ENCODE peak calls at places on chromosomes 4 and X, in five cellular contexts. O is fibroblast of pulmonary artery, W is lower lobe of right lung, Y is mucosa of descending colon, Z is nephron progenitor cell. A is an unnamed sample.

GRCh38 chr4:147975325-147975724 is 243.4 kb downstream of the ARHGAP10 start:
- DNase-seq in O (peak; percentile 57), W (no peak), Y (no peak), Z (no peak), A (peak; percentile 20)

GRCh38 chrX:156008915-156009314 is 11.4 kb downstream of the IL9R start:
- DNase-seq in O (no peak), W (no peak), Y (no peak), Z (no peak), A (no peak)

GRCh38 chr4:150583287-150584197 is 1.6 kb downstream of the MAB21L2 start:
- DNase-seq in O (peak; percentile 35), W (peak; percentile 46), Y (no peak), Z (peak; percentile 55), A (no peak)

GRCh38 chr4:173489514-173489913 is 40.5 kb downstream of the HAND2 start:
- DNase-seq in O (peak; percentile 58), W (no peak), Y (no peak), Z (no peak), A (peak; percentile 69)

GRCh38 chr4:79852305-79852730 is 220.7 kb downstream of the ANTXR2 start:
- DNase-seq in O (peak; percentile 81), W (peak; percentile 26), Y (peak; percentile 27), Z (no peak), A (no peak)

GRCh38 chr4:179698321-179698720 is 2256.1 kb upstream of the AGA start:
- DNase-seq in O (no peak), W (no peak), Y (no peak), Z (no peak), A (no peak)

GRCh38 chr4:47913328-47913727 is 1.1 kb downstream of the NFXL1 start:
- DNase-seq in O (no peak), W (no peak), Y (no peak), Z (no peak), A (peak; percentile 33)

GRCh38 chrX:153494541-153495361 is at the start of gene BGN:
- DNase-seq in O (peak; percentile 70), W (no peak), Y (no peak), Z (peak; percentile 58), A (peak; percentile 49)

GRCh38 chrX:42247241-42247640 is 323.9 kb upstream of the CASK start:
- DNase-seq in O (peak; percentile 86), W (no peak), Y (no peak), Z (no peak), A (no peak)

GRCh38 chrX:123731987-123732678 is 719 bp downstream of the THOC2 start:
- DNase-seq in O (no peak), W (no peak), Y (peak; percentile 21), Z (peak; percentile 42), A (no peak)

GRCh38 chr4:109298279-109299010 is 4.0 kb downstream of the COL25A1 start:
- DNase-seq in O (peak; percentile 15), W (no peak), Y (no peak), Z (no peak), A (no peak)
- TF ChIP-seq CTCF in O (peak; percentile 53), W (peak; percentile 36), Y (no peak), Z (peak; percentile 67), A (peak; percentile 70)

GRCh38 chr4:8340721-8341680 is 71.4 kb downstream of the HTRA3 start:
- DNase-seq in O (peak; percentile 25), W (no peak), Y (peak; percentile 51), Z (no peak), A (no peak)

GRCh38 chr4:8343051-8343966 is 73.8 kb downstream of the HTRA3 start:
- DNase-seq in O (no peak), W (no peak), Y (peak; percentile 9), Z (no peak), A (no peak)

GRCh38 chr4:8341691-8342090 is 72.1 kb downstream of the HTRA3 start:
- DNase-seq in O (peak; percentile 37), W (no peak), Y (no peak), Z (no peak), A (no peak)

GRCh38 chr4:8343967-8344331 is 74.4 kb downstream of the HTRA3 start:
- DNase-seq in O (no peak), W (no peak), Y (no peak), Z (no peak), A (no peak)

DNA sequence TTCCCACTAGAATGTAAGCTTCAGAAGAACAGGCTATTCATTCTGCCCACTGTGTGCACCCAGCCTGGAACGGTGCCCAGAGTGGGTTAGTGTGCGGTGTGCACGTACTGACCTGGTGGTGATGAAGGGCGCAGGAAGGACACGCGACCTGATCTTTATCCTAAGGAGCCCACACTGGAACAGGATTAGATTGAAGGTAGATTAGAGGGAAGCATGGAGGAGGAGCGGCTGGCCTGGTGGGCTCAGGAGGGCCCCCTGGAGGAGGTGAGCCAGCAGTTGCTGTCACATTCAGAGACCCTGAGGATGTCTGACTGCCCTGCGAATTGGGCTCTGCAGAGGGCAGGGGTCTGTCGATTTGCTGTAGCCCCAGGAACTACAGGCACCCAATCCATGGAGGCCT is 73.1 kb downstream of the HTRA3 start:
- DNase-seq in O (no peak), W (no peak), Y (no peak), Z (no peak), A (no peak)
- TF ChIP-seq CTCF in O (no peak), W (no peak), Y (no peak), Z (peak; percentile 25), A (peak; percentile 35)

GRCh38 chrX:48466696-48467095 is 3.4 kb downstream of the SLC38A5 start:
- DNase-seq in O (no peak), W (no peak), Y (no peak), Z (peak; percentile 20), A (no peak)
- TF ChIP-seq CTCF in O (peak; percentile 8), W (no peak), Y (no peak), Z (no peak), A (peak; percentile 23)

GRCh38 chrX:39896951-39897740 is 200.6 kb downstream of the BCOR start:
- DNase-seq in O (peak; percentile 69), W (peak; percentile 49), Y (no peak), Z (peak; percentile 41), A (peak; percentile 25)
- TF ChIP-seq CTCF in O (no peak), W (no peak), Y (no peak), Z (no peak), A (no peak)

A was measured in HFFc6.